ENCODE peak calls at places on chromosomes 3 and 15, in four cellular contexts. I is SK-N-SH, T is A549, M is GM23338. K is an unnamed sample.

GRCh38 chr3:50183755-50184154 is 7.7 kb upstream of the GNAT1 start:
- DNase-seq in I (no peak), T (no peak), M (no peak), K (no peak)

GRCh38 chr3:149971403-149972075 is 844 bp upstream of the PFN2 start:
- DNase-seq in I (no peak), T (peak), M (peak), K (peak)

GRCh38 chr3:174438501-174439156 is 420.5 kb upstream of the NAALADL2 start:
- DNase-seq in I (no peak), T (no peak), M (no peak), K (no peak)

GRCh38 chr3:27657404-27657803 is 64.7 kb downstream of the EOMES start:
- DNase-seq in I (no peak), T (no peak), M (no peak), K (no peak)

GRCh38 chr15:31081568-31082250 is 19.8 kb downstream of the TRPM1 start:
- DNase-seq in I (no peak), T (no peak), M (no peak), K (no peak)

GRCh38 chr3:37709946-37710345 is 151.7 kb upstream of the CTDSPL start:
- DNase-seq in I (no peak), T (no peak), M (no peak), K (no peak)

GRCh38 chr3:58557496-58557895 is 19.7 kb downstream of the FAM107A start:
- DNase-seq in I (no peak), T (no peak), M (no peak), K (no peak)

GRCh38 chr15:83475551-83475950 is 28.4 kb downstream of the SH3GL3 start:
- DNase-seq in I (no peak), T (no peak), M (peak), K (no peak)

GRCh38 chr15:25738171-25738792 is 124.8 kb downstream of the ATP10A start:
- DNase-seq in I (no peak), T (no peak), M (no peak), K (no peak)

GRCh38 chr15:99703603-99704443 is 29.4 kb downstream of the LYSMD4 start:
- DNase-seq in I (no peak), T (peak), M (peak), K (no peak)

GRCh38 chr3:188646592-188646991 is 492.6 kb downstream of the LPP start:
- DNase-seq in I (no peak), T (no peak), M (no peak), K (peak)

GRCh38 chr3:118564800-118565199 is 469.8 kb downstream of the IGSF11 start:
- DNase-seq in I (no peak), T (no peak), M (no peak), K (no peak)

GRCh38 chr3:49747792-49748480 is 24.2 kb upstream of the GMPPB start:
- DNase-seq in I (no peak), T (no peak), M (no peak), K (no peak)

GRCh38 chr3:5195605-5196004 is 8.1 kb downstream of the EDEM1 start:
- DNase-seq in I (no peak), T (no peak), M (no peak), K (peak)

GRCh38 chr3:23254287-23254686 is 51.2 kb downstream of the UBE2E2 start:
- DNase-seq in I (no peak), T (no peak), M (no peak), K (no peak)

GRCh38 chr3:184230081-184230602 is 757 bp downstream of the VWA5B2 start:
- DNase-seq in I (peak), T (no peak), M (peak), K (no peak)

GRCh38 chr3:99940350-99940749 is 122.7 kb downstream of the CMSS1 start:
- DNase-seq in I (no peak), T (no peak), M (no peak), K (no peak)

GRCh38 chr3:184358140-184358767 is 3.2 kb downstream of the CLCN2 start:
- DNase-seq in I (no peak), T (no peak), M (no peak), K (no peak)

GRCh38 chr3:184240384-184241140 is 8.2 kb downstream of the ALG3 start:
- DNase-seq in I (no peak), T (no peak), M (peak), K (peak)

GRCh38 chr3:171986208-171986607 is 53.2 kb upstream of the FNDC3B start:
- DNase-seq in I (no peak), T (no peak), M (no peak), K (no peak)

GRCh38 chr15:67120839-67121540 is 55.6 kb downstream of the SMAD3 start:
- DNase-seq in I (peak), T (peak), M (no peak), K (no peak)

GRCh38 chr3:108123326-108123725 is 32.5 kb upstream of the CD47 start:
- DNase-seq in I (no peak), T (no peak), M (no peak), K (no peak)
- H3K4me2 ChIP-seq in I (no peak), T (no peak), M (no peak), K (no peak)

DNA sequence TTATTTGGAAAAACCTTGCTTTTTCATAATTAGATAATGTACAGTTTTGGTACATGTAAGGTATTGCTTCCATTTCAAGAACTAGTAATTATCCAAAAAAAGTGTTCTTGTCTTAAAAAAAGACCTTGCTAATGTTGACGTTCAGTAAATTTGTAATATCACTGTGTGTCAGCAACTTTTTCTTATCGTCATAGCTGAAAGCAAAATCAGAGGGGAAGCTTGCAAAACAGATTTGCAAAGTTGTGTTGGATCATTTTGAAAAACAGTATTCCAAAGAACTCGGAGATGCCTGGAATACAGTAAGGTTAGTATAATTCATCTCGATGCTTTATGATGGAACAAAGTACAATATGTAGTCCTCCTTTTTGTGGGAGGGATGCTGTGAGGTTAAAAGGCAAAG is 1.4 kb downstream of the NSUN3 start:
- DNase-seq in I (no peak), T (no peak), M (no peak), K (no peak)
- TF ChIP-seq CTCF in I (no peak), T (no peak), M (no peak), K (no peak)

GRCh38 chr15:101198820-101199219 is 53.0 kb downstream of the CHSY1 start:
- DNase-seq in I (no peak), T (no peak), M (peak), K (no peak)

GRCh38 chr15:101200181-101200580 is 51.7 kb downstream of the CHSY1 start:
- DNase-seq in I (no peak), T (no peak), M (no peak), K (no peak)

GRCh38 chr15:101194246-101195138 is 57.4 kb downstream of the CHSY1 start:
- DNase-seq in I (no peak), T (no peak), M (no peak), K (peak)

GRCh38 chr15:101201411-101202174 is 50.3 kb downstream of the CHSY1 start:
- DNase-seq in I (peak), T (peak), M (peak), K (peak)

DNA sequence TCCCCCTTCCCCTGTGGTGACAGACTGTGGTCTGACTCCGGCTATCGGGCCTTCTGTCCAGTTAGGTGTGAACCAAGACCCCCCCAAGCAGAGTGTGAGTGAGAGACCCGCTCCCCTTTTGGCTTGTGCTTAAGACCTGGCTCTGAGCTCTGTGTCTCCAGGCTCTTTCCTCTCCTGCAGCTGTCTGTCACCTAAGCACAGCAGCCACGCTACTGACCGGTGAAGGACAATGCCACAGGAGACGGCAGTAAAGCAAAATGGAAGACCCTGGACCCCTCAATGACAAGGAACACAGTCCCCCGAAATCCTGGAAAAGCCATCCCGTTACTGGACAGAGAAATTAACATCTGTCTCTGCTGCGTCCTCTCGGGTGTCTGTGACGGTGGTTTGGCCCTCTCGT is 53.8 kb downstream of the CHSY1 start:
- DNase-seq in I (no peak), T (no peak), M (no peak), K (no peak)
- H3K27ac ChIP-seq in I (peak), T (no peak), M (no peak), K (no peak)

GRCh38 chr3:129975332-129976090 is 991 bp downstream of the TRH start:
- DNase-seq in I (peak), T (no peak), M (peak), K (no peak)

GRCh38 chr3:129973853-129974252 is 667 bp upstream of the TRH start:
- DNase-seq in I (no peak), T (no peak), M (no peak), K (no peak)

GRCh38 chr3:129974451-129975331 is at the start of gene TRH:
- DNase-seq in I (peak), T (no peak), M (peak), K (no peak)

GRCh38 chr3:129979891-129980290 is 5.4 kb downstream of the TRH start:
- DNase-seq in I (no peak), T (no peak), M (no peak), K (no peak)

GRCh38 chr3:129978123-129978522 is 3.6 kb downstream of the TRH start:
- DNase-seq in I (no peak), T (no peak), M (no peak), K (no peak)
- H3K4me2 ChIP-seq in I (no peak), T (no peak), M (no peak), K (no peak)

DNA sequence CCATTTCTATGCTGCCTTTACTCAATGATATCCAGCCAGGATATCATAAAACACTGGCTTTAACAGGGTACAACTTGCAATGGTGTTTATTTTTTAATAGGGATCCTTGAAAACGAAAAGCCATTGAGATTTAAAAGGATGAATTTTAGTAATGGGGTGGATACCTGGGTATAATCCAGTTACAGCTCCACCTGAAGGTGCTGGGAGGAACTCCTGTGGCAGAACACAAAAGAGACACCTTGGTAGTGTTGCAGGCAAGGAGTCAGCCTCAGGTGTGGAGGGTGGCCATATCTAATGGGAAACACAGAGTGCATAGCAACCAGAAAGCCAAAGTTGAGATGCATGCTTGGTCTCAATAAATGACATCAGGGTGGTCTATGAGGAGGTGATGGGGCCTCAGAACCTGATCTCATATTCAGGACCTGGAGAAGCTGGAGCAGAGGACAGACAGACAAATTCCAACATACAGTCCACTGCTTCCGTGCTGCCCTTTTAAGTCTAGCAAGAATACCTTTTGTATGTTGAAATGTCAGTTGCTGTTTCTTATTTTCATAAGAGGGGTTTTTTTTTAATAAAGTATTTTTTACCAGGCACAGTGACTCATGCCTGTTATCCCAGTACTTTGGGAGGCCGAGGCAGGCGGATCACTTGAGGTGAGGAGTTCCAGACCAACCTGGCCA is 12.0 kb upstream of the PAQR9 start:
- DNase-seq in I (no peak), T (no peak), M (peak), K (no peak)
- TF ChIP-seq CTCF in I (no peak), T (peak), M (peak), K (peak)

DNA sequence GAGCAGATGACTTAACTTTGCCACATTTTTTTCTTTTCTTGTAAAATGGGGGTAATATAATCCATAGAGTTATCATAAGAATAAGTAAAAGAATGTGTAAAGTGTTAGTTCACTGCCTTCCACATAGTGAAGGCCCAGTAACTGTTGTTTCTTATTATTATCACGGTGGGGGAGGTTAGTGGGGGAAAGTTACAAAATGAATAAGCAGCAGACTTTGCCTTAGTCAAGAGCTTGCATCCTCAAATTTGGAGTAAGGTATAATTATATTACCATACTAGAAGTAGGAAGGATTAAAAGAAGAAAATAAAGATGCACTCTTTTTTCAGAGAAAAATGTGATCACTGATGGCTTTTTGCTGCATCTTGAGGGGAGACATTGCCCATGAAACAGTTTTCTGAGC is 247.6 kb downstream of the PTPRG start:
- DNase-seq in I (no peak), T (no peak), M (no peak), K (no peak)
- H3K27ac ChIP-seq in I (no peak), T (no peak), M (no peak), K (no peak)

GRCh38 chr3:29686889-29687592 is 406.2 kb downstream of the RBMS3 start:
- DNase-seq in I (peak), T (no peak), M (no peak), K (no peak)
- H3K4me2 ChIP-seq in I (no peak), T (no peak), M (no peak), K (peak)

GRCh38 chr15:57462391-57462790 is 86.1 kb downstream of the CGNL1 start:
- DNase-seq in I (no peak), T (no peak), M (no peak), K (no peak)
- TF ChIP-seq CTCF in I (peak), T (peak), M (peak), K (no peak)

GRCh38 chr3:73028803-73029202 is 32.2 kb downstream of the PPP4R2 start:
- DNase-seq in I (no peak), T (no peak), M (no peak), K (no peak)
- H3K27ac ChIP-seq in I (no peak), T (peak), M (peak), K (no peak)